ENCODE peak calls at places on chromosomes 1 and 21, in four cellular contexts. Z is lower leg skin, W is GM23338, T is ELR. Q is an unnamed sample.

GRCh38 chr1:53593758-53594380 is 134.7 kb downstream of the DMRTB1 start:
- DNase-seq in Z (no peak), W (peak), T (no peak), Q (no peak)

GRCh38 chr1:214364335-214364734 is 83.4 kb downstream of the SMYD2 start:
- DNase-seq in Z (no peak), T (no peak), W (no peak), Q (peak)

GRCh38 chr1:188350104-188350503 is 1521.4 kb downstream of the PLA2G4A start:
- DNase-seq in W (no peak), Z (no peak), T (no peak), Q (no peak)

GRCh38 chr21:45169001-45169400 is 94.6 kb downstream of the ADARB1 start:
- DNase-seq in T (no peak), W (no peak), Z (peak), Q (no peak)

GRCh38 chr1:36443297-36443696 is 7.0 kb downstream of the OSCP1 start:
- DNase-seq in T (no peak), Z (no peak), W (no peak), Q (no peak)

GRCh38 chr1:183871142-183871541 is 66.2 kb downstream of the RGL1 start:
- DNase-seq in T (peak), Z (no peak), W (no peak), Q (peak)

GRCh38 chr1:155255243-155256100 is at the start of gene ENTREP3:
- DNase-seq in W (peak), T (peak), Z (peak), Q (peak)

GRCh38 chr1:171788696-171789095 is 7.2 kb downstream of the METTL13 start:
- DNase-seq in T (peak), W (no peak), Z (no peak), Q (peak)

GRCh38 chr1:6245869-6246496 is 2.0 kb downstream of the HES3 start:
- DNase-seq in Z (no peak), T (peak), W (peak), Q (no peak)

GRCh38 chr1:162903246-162903645 is 42.3 kb upstream of the CCDC190 start:
- DNase-seq in W (no peak), Z (no peak), T (no peak), Q (no peak)

GRCh38 chr1:110948038-110948810 is 15.5 kb downstream of the LRIF1 start:
- DNase-seq in T (peak), W (no peak), Z (no peak), Q (peak)

GRCh38 chr1:15226626-15227286 is 20.3 kb upstream of the FHAD1 start:
- DNase-seq in Z (no peak), W (no peak), T (no peak), Q (no peak)

GRCh38 chr1:228045871-228046270 is 36.6 kb upstream of the ARF1 start:
- DNase-seq in W (no peak), Z (no peak), T (no peak), Q (no peak)

GRCh38 chr1:203663294-203663693 is 36.7 kb downstream of the ATP2B4 start:
- DNase-seq in Z (no peak), W (no peak), T (peak), Q (peak)

GRCh38 chr1:47424336-47424982 is 8.4 kb downstream of the FOXE3 start:
- DNase-seq in Z (no peak), W (peak), T (peak), Q (peak)

GRCh38 chr1:230696722-230697432 is 17.0 kb downstream of the AGT start:
- DNase-seq in Z (no peak), W (no peak), T (no peak), Q (peak)

GRCh38 chr1:67041836-67042503 is 12.0 kb downstream of the SLC35D1 start:
- DNase-seq in W (no peak), T (peak), Z (no peak), Q (peak)

GRCh38 chr1:116375165-116375883 is 2.3 kb downstream of the ATP1A1 start:
- DNase-seq in W (no peak), T (peak), Z (no peak), Q (peak)

GRCh38 chr1:167790117-167790516 is 68.3 kb downstream of the MPZL1 start:
- DNase-seq in Z (peak), T (no peak), W (no peak), Q (no peak)

GRCh38 chr21:44557491-44558328 is 885 bp downstream of the KRTAP10-3 start:
- DNase-seq in T (no peak), Z (peak), W (no peak), Q (no peak)